ENCODE peak calls at places on chromosomes 3 and 15, in four cellular contexts. N is GM20000; C is NCI-H1417; K is activated CD4-positive, alpha-beta T cell treated with anti-CD3 and anti-CD28 coated beads, Interleukin-2, amount 50 U/mL, for 24 hours. X is an unnamed sample.

GRCh38 chr15:73891328-73891975 is 18.1 kb downstream of the TBC1D21 start:
- DNase-seq in N (no peak), C (no peak), K (no peak), X (no peak)

GRCh38 chr3:159458010-159458409 is 530.6 kb upstream of the IL12A start:
- DNase-seq in N (no peak), C (peak), K (no peak), X (no peak)

GRCh38 chr15:38254065-38254883 is 1.6 kb downstream of the SPRED1 start:
- DNase-seq in N (peak), C (peak), K (peak), X (no peak)

GRCh38 chr3:66442254-66443249 is 58.3 kb downstream of the LRIG1 start:
- DNase-seq in N (no peak), C (peak), K (no peak), X (peak)

GRCh38 chr3:94011208-94011842 is 17.1 kb downstream of the STX19 start:
- DNase-seq in N (no peak), C (no peak), K (peak), X (no peak)

GRCh38 chr15:26191216-26191615 is 328.1 kb upstream of the ATP10A start:
- DNase-seq in N (no peak), C (no peak), K (no peak), X (no peak)

GRCh38 chr15:67358812-67359211 is 104.2 kb downstream of the IQCH start:
- DNase-seq in N (no peak), C (peak), K (no peak), X (no peak)

GRCh38 chr15:77030042-77030927 is 35.4 kb downstream of the PSTPIP1 start:
- DNase-seq in N (peak), C (no peak), K (no peak), X (peak)

GRCh38 chr3:88574210-88574609 is 424.5 kb downstream of the C3orf38 start:
- DNase-seq in N (no peak), C (no peak), K (no peak), X (no peak)